ENCODE peak calls at places on chromosomes 3 and 15, in four cellular contexts. K is nephron progenitor cell, M is tibial nerve, C is SHP77. J is an unnamed sample.

GRCh38 chr15:58298883-58299282 is 132.9 kb upstream of the LIPC start:
- DNase-seq in K (no peak), M (no peak), C (no peak), J (no peak)

GRCh38 chr3:111392911-111393351 is 149.1 kb upstream of the CD96 start:
- DNase-seq in K (no peak), M (no peak), C (no peak), J (no peak)

GRCh38 chr15:53910236-53910849 is 67.9 kb upstream of the UNC13C start:
- DNase-seq in K (no peak), M (no peak), C (no peak), J (no peak)

GRCh38 chr3:12922299-12922698 is 80.9 kb upstream of the RPL32 start:
- DNase-seq in K (no peak), M (no peak), C (no peak), J (no peak)

GRCh38 chr15:101538996-101539395 is 49.5 kb upstream of the PCSK6 start:
- DNase-seq in K (no peak), M (no peak), C (no peak), J (peak)

GRCh38 chr3:66066963-66067617 is 28.4 kb upstream of the MAGI1 start:
- DNase-seq in K (no peak), M (no peak), C (no peak), J (no peak)

GRCh38 chr3:118587847-118588246 is 446.8 kb downstream of the IGSF11 start:
- DNase-seq in K (no peak), M (no peak), C (no peak), J (no peak)

GRCh38 chr3:83500422-83500821 is 1458.4 kb upstream of the CADM2 start:
- DNase-seq in K (no peak), M (no peak), C (no peak), J (no peak)

GRCh38 chr3:152196782-152197181 is 71.9 kb upstream of the MBNL1 start:
- DNase-seq in K (no peak), M (no peak), C (no peak), J (no peak)

GRCh38 chr3:47163023-47163989 is 607 bp downstream of the SETD2 start:
- DNase-seq in K (peak), M (peak), C (peak), J (peak)

GRCh38 chr3:127676456-127676855 is 3.7 kb downstream of the ABTB1 start:
- DNase-seq in K (no peak), M (peak), C (no peak), J (no peak)

GRCh38 chr3:105402287-105402801 is 35.6 kb downstream of the ALCAM start:
- DNase-seq in K (no peak), M (no peak), C (no peak), J (no peak)

GRCh38 chr3:33167716-33168339 is 50.8 kb downstream of the SUSD5 start:
- DNase-seq in K (no peak), M (no peak), C (no peak), J (no peak)

GRCh38 chr15:30870681-30871080 is 33.0 kb upstream of the FAN1 start:
- DNase-seq in K (no peak), M (no peak), C (no peak), J (no peak)